ENCODE peak calls at places on chromosomes 13 and 19, in ten cellular contexts. Z, X, L, Q, H, P, J, G, E and S are unnamed samples.
A peak's percentile ranks its signal among the peaks of the same experiment; 100 is the strongest.

GRCh38 chr19:5078666-5079409 is 109.9 kb downstream of the KDM4B start:
- DNase-seq in Q (no peak), Z (no peak), L (no peak), P (no peak), G (no peak), H (no peak), X (no peak), E (no peak), J (no peak), S (no peak)

GRCh38 chr13:42337808-42338600 is 66.1 kb downstream of the AKAP11 start:
- DNase-seq in X (no peak), E (no peak), Z (no peak), L (no peak), J (no peak), Q (no peak), P (no peak), G (no peak), H (no peak), S (no peak)

GRCh38 chr13:43546260-43546659 is 240.5 kb downstream of the ENOX1 start:
- DNase-seq in X (no peak), J (no peak), L (no peak), P (peak; percentile 22), Q (no peak), Z (no peak), H (no peak), E (no peak), G (no peak), S (no peak)

GRCh38 chr13:101007245-101007644 is 332.6 kb upstream of the TMTC4 start:
- DNase-seq in Q (no peak), H (no peak), G (no peak), E (no peak), Z (no peak), X (no peak), P (no peak), L (no peak), J (no peak), S (no peak)

GRCh38 chr13:100673376-100673830 is 1.2 kb downstream of the TMTC4 start:
- DNase-seq in J (no peak), Q (no peak), G (no peak), H (no peak), X (no peak), L (no peak), E (no peak), Z (no peak), P (no peak), S (no peak)

GRCh38 chr19:42076375-42076944 is 494 bp downstream of the ZNF574 start:
- DNase-seq in E (no peak), G (no peak), P (no peak), X (peak; percentile 82), Q (no peak), L (no peak), J (no peak), Z (no peak), H (no peak), S (peak; percentile 39)

GRCh38 chr19:34275705-34276104 is 21.4 kb downstream of the GARRE1 start:
- DNase-seq in Q (no peak), E (no peak), J (no peak), X (no peak), P (no peak), L (no peak), H (no peak), G (no peak), Z (no peak), S (no peak)

GRCh38 chr13:106986033-106986484 is 418.1 kb upstream of the ARGLU1 start:
- DNase-seq in H (no peak), G (no peak), P (peak; percentile 40), E (no peak), Q (no peak), L (peak; percentile 3), Z (no peak), X (no peak), J (no peak), S (peak; percentile 38)

GRCh38 chr13:36766295-36766694 is 52.7 kb upstream of the RFXAP start:
- DNase-seq in H (no peak), X (no peak), P (peak; percentile 79), J (no peak), L (peak; percentile 11), G (peak; percentile 80), Z (no peak), E (no peak), Q (no peak), S (peak; percentile 9)

GRCh38 chr13:23969672-23970071 is 72.4 kb upstream of the C1QTNF9B start:
- DNase-seq in J (no peak), E (no peak), Q (no peak), Z (no peak), X (no peak), P (no peak), L (peak; percentile 30), H (no peak), G (no peak), S (peak; percentile 15)

GRCh38 chr19:955803-956746 is 28.1 kb upstream of the WDR18 start:
- DNase-seq in X (no peak), L (no peak), Q (no peak), G (peak; percentile 57), P (no peak), E (no peak), H (no peak), Z (no peak), J (no peak), S (no peak)

GRCh38 chr13:38688674-38689073 is 1.8 kb downstream of the FREM2 start:
- DNase-seq in L (no peak), X (peak; percentile 56), J (no peak), G (no peak), H (no peak), Z (no peak), E (no peak), P (no peak), Q (no peak), S (no peak)

GRCh38 chr19:4086336-4086953 is 19.7 kb upstream of the ZBTB7A start:
- DNase-seq in G (no peak), J (no peak), Q (no peak), E (no peak), X (no peak), Z (peak; percentile 77), P (no peak), H (no peak), L (no peak), S (no peak)

GRCh38 chr13:91572944-91573535 is 174.6 kb downstream of the GPC5 start:
- DNase-seq in Z (no peak), L (no peak), E (no peak), P (no peak), G (no peak), J (no peak), X (no peak), Q (no peak), H (no peak), S (no peak)

GRCh38 chr19:49552749-49553148 is 24.9 kb downstream of the RCN3 start:
- DNase-seq in Q (no peak), L (no peak), H (peak; percentile 57), E (no peak), Z (no peak), P (no peak), X (no peak), G (no peak), J (peak; percentile 29), S (no peak)

GRCh38 chr13:104442541-104442940 is 1376.3 kb upstream of the SLC10A2 start:
- DNase-seq in G (no peak), E (no peak), L (no peak), Q (no peak), Z (no peak), X (no peak), J (no peak), H (no peak), P (no peak), S (no peak)

GRCh38 chr19:1592023-1592754 is 476 bp downstream of the MBD3 start:
- DNase-seq in E (peak; percentile 55), X (peak; percentile 89), H (peak; percentile 88), G (peak; percentile 65), J (peak; percentile 87), L (peak; percentile 96), Z (peak; percentile 96), P (peak; percentile 90), Q (peak; percentile 75), S (peak; percentile 98)

GRCh38 chr13:25632166-25632888 is 260.6 kb downstream of the ATP8A2 start:
- DNase-seq in X (no peak), G (no peak), L (no peak), E (no peak), Q (no peak), Z (no peak), H (no peak), J (no peak), P (no peak), S (no peak)

GRCh38 chr13:97471721-97472120 is 37.8 kb downstream of the RAP2A start:
- DNase-seq in Q (no peak), L (no peak), H (no peak), P (no peak), G (no peak), Z (no peak), J (no peak), E (no peak), X (no peak), S (no peak)

GRCh38 chr13:97429681-97430081 is 4.3 kb upstream of the RAP2A start:
- DNase-seq in Q (no peak), H (no peak), X (no peak), P (peak; percentile 38), G (no peak), Z (no peak), L (peak; percentile 88), J (no peak), E (no peak), S (peak; percentile 77)

GRCh38 chr19:10920288-10920655 is 8.2 kb downstream of the YIPF2 start:
- DNase-seq in G (no peak), Q (no peak), L (no peak), E (no peak), P (no peak), Z (no peak), J (no peak), H (no peak), X (no peak), S (no peak)

GRCh38 chr19:45376045-45376724 is 5.8 kb upstream of the ERCC2 start:
- DNase-seq in P (peak; percentile 100), E (peak; percentile 64), H (no peak), J (no peak), Q (no peak), Z (no peak), G (peak; percentile 95), X (no peak), L (peak; percentile 88), S (peak; percentile 67)

GRCh38 chr19:850221-850978 is 1.7 kb upstream of the ELANE start:
- DNase-seq in G (peak; percentile 88), J (no peak), E (no peak), Z (peak; percentile 97), X (peak; percentile 92), P (peak; percentile 84), L (peak; percentile 91), H (no peak), Q (no peak), S (peak; percentile 98)

GRCh38 chr19:48361912-48362311 is 1.8 kb downstream of the TMEM143 start:
- DNase-seq in X (no peak), H (no peak), P (no peak), Z (no peak), G (no peak), J (no peak), E (no peak), Q (no peak), L (no peak), S (no peak)

GRCh38 chr13:98202026-98202425 is 25.0 kb upstream of the RNF113B start:
- DNase-seq in X (no peak), Q (no peak), G (no peak), H (no peak), E (no peak), P (no peak), L (no peak), J (no peak), Z (no peak), S (no peak)